ENCODE peak calls at places on chromosomes 1 and 21, in four cellular contexts. W, O, Z and J are unnamed samples.

GRCh38 chr21:44853601-44854390 is 19.7 kb downstream of the PTTG1IP start:
- DNase-seq in O (no peak), W (no peak), Z (no peak), J (no peak)

GRCh38 chr1:102834688-102835320 is 273.5 kb downstream of the COL11A1 start:
- DNase-seq in O (no peak), W (no peak), Z (peak), J (no peak)

GRCh38 chr1:110207831-110208230 is 2.3 kb upstream of the KCNC4 start:
- DNase-seq in W (peak), O (peak), Z (peak), J (no peak)

GRCh38 chr1:196400478-196401453 is 207.5 kb downstream of the KCNT2 start:
- DNase-seq in O (no peak), Z (peak), W (no peak), J (no peak)

GRCh38 chr1:197024460-197024859 is 42.6 kb downstream of the F13B start:
- DNase-seq in Z (peak), O (peak), W (no peak), J (no peak)

GRCh38 chr1:108817811-108818210 is 39.1 kb downstream of the AKNAD1 start:
- DNase-seq in Z (no peak), O (no peak), W (no peak), J (no peak)

GRCh38 chr1:43997295-43997694 is 5.9 kb downstream of the CCDC24 start:
- DNase-seq in Z (no peak), W (no peak), O (no peak), J (no peak)

GRCh38 chr1:26598890-26599289 is 69.3 kb downstream of the RPS6KA1 start:
- DNase-seq in O (no peak), W (no peak), Z (no peak), J (no peak)

GRCh38 chr1:71033136-71033535 is 14.5 kb downstream of the PTGER3 start:
- DNase-seq in W (no peak), Z (no peak), O (no peak), J (no peak)

GRCh38 chr1:1528639-1529267 is 11.7 kb downstream of the TMEM240 start:
- DNase-seq in Z (no peak), O (no peak), W (no peak), J (no peak)

GRCh38 chr1:21362096-21362495 is 71.8 kb upstream of the ECE1 start:
- DNase-seq in Z (no peak), O (no peak), W (no peak), J (no peak)

GRCh38 chr1:244628719-244629299 is 24.1 kb upstream of the DESI2 start:
- DNase-seq in O (no peak), W (no peak), Z (no peak), J (no peak)

GRCh38 chr1:197989058-197989457 is 71.9 kb downstream of the LHX9 start:
- DNase-seq in O (no peak), W (no peak), Z (no peak), J (no peak)

GRCh38 chr1:3906672-3907020 is 6.6 kb upstream of the C1orf174 start:
- DNase-seq in W (no peak), O (no peak), Z (no peak), J (no peak)

GRCh38 chr1:171801395-171801990 is 20.0 kb downstream of the METTL13 start:
- DNase-seq in O (peak), Z (peak), W (peak), J (no peak)

GRCh38 chr1:84163123-84164038 is 19.3 kb downstream of the PRKACB start:
- DNase-seq in Z (peak), O (no peak), W (no peak), J (no peak)

GRCh38 chr1:180275726-180276125 is 45.7 kb downstream of the LHX4 start:
- DNase-seq in Z (no peak), O (no peak), W (no peak), J (no peak)

GRCh38 chr1:181593042-181593441 is 109.7 kb downstream of the CACNA1E start:
- DNase-seq in W (no peak), O (no peak), Z (no peak), J (no peak)

GRCh38 chr1:155725142-155725541 is 36.3 kb downstream of the DAP3 start:
- DNase-seq in Z (no peak), W (no peak), O (no peak), J (no peak)

GRCh38 chr1:116130376-116130775 is 19.2 kb downstream of the MAB21L3 start:
- DNase-seq in O (no peak), W (no peak), Z (no peak), J (no peak)

GRCh38 chr1:116131170-116131569 is 20.0 kb downstream of the MAB21L3 start:
- DNase-seq in Z (no peak), W (no peak), O (no peak), J (no peak)

GRCh38 chr1:116133696-116134095 is 22.5 kb downstream of the MAB21L3 start:
- DNase-seq in W (no peak), Z (no peak), O (no peak), J (no peak)

GRCh38 chr1:116131866-116132605 is 20.8 kb downstream of the MAB21L3 start:
- DNase-seq in W (no peak), O (no peak), Z (no peak), J (no peak)

DNA sequence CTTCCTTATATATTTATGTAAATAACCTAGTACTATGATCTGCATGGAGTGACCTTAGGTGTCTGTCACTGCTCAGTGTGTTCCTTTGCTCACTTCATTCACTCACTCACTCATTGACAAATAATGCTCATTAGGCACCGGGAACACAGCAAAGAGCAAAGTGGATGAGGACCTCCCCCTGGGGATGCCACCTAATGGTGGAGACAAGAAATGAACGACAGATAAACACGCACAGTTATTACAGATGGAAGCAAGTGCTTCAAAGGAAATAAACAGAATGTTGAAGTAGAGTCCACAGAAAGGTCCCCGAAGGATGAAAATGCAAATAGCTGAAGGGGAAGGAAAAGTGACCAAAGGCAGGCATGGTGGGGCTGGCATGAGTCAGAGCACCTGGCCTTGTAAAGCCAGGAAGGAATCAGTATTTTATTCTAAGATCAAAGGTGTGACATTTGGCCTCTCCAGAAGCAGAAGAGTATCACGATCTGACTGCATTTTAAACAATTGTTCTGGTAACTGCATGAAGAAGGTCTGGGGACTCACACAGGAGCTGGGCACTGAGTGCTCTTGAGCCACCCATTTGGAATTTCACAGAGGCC is 23.1 kb downstream of the MAB21L3 start:
- DNase-seq in O (no peak), Z (no peak), W (no peak), J (no peak)
- TF ChIP-seq CTCF in O (peak), Z (peak), W (no peak), J (no peak)

GRCh38 chr1:177779325-177779965 is 190.4 kb downstream of the SEC16B start:
- DNase-seq in O (no peak), W (no peak), Z (no peak), J (no peak)

GRCh38 chr1:177780096-177780700 is 189.7 kb downstream of the SEC16B start:
- DNase-seq in Z (peak), O (peak), W (no peak), J (no peak)

GRCh38 chr1:177784394-177784793 is 185.5 kb downstream of the SEC16B start:
- DNase-seq in Z (no peak), O (no peak), W (no peak), J (no peak)

GRCh38 chr1:177786346-177786745 is 183.5 kb downstream of the SEC16B start:
- DNase-seq in W (no peak), Z (no peak), O (no peak), J (no peak)

GRCh38 chr1:177783052-177783451 is 186.8 kb downstream of the SEC16B start:
- DNase-seq in Z (no peak), O (no peak), W (no peak), J (no peak)
- TF ChIP-seq CTCF in Z (no peak), O (no peak), W (no peak), J (no peak)

DNA sequence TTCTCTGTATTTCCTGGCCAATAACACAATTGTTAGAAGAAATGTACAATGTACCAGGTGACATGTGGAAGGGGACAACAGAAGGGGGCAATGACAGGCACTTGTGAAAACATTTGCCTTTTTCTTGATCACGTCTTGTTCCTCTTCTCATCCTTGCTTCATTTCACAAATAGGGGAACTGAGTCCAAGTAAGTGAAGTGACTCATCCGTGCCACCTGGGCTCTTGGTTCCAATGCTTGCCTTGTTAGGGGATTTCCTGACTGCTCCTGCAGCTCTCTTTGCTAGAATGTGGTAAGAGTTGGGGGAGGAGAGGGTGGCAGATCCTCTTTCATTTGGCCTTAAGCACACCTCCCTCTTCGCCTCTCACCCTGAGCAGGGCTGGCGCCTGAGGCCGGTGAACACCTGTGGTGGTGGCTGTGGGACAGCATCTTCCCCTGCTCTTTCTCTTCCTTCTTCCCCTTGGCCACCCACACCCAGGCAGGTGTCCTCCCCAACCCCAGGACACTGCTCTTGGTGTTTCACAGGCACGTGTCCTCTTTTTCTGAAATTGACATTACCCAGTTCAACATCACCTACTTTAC is 2.2 kb upstream of the RHEX start:
- DNase-seq in Z (peak), W (peak), O (no peak), J (peak)
- TF ChIP-seq CTCF in Z (no peak), W (peak), O (no peak), J (no peak)

DNA sequence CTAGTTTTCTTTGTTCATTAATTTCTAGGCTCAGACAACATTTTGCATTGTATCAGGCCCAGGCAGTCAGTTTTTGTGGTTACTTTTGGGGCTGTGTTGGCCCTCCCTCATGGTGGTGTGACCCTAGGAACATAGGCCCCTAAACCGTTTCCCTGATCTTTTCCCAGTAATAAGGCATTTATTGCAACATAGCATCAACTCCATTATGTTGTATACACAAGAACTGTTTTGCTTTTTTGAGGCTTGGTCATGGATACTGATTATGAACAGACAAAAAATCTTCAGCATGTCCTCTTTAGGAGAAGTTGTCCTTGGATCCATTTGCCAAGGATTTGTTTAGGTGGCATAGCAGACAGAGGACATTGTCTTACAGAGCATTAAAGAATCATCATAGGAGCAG is 10.3 kb downstream of the B3GALT2 start:
- DNase-seq in O (no peak), Z (no peak), W (no peak), J (no peak)
- TF ChIP-seq CTCF in O (no peak), Z (no peak), W (no peak), J (no peak)